ENCODE peak calls at places on chromosomes 16 and 17, in five cellular contexts. One of them, this sample, is unnamed. For H3K4me1, the result is how much of the 10 kb centered on the place peaks cover.

GRCh38 chr17:16285646-16286008 is 67.6 kb downstream of the CENPV start:
- DNase-seq in mesendoderm: no peak
- DNase-seq in left ventricle myocardium inferior: no peak
- DNase-seq in tibial artery: no peak
- DNase-seq in heart left ventricle: no peak
- DNase-seq in this sample: no peak

GRCh38 chr16:48194828-48195566 is 39.2 kb upstream of the ABCC12 start:
- DNase-seq in tibial artery: peak
- DNase-seq in left ventricle myocardium inferior: no peak
- DNase-seq in mesendoderm: no peak
- DNase-seq in heart left ventricle: no peak
- DNase-seq in this sample: no peak

GRCh38 chr16:16188827-16189226 is 34.5 kb downstream of the ABCC6 start:
- DNase-seq in tibial artery: no peak
- DNase-seq in heart left ventricle: no peak
- DNase-seq in left ventricle myocardium inferior: no peak
- DNase-seq in mesendoderm: no peak
- DNase-seq in this sample: no peak

GRCh38 chr17:2174471-2175293 is 119.8 kb downstream of the HIC1 start:
- DNase-seq in tibial artery: peak
- DNase-seq in heart left ventricle: peak
- DNase-seq in left ventricle myocardium inferior: peak
- DNase-seq in mesendoderm: no peak
- DNase-seq in this sample: no peak

GRCh38 chr17:56983380-56983779 is 5.4 kb downstream of the SCPEP1 start:
- DNase-seq in tibial artery: no peak
- DNase-seq in heart left ventricle: no peak
- DNase-seq in mesendoderm: no peak
- DNase-seq in left ventricle myocardium inferior: no peak
- DNase-seq in this sample: no peak

GRCh38 chr17:64063088-64063487 is 42.7 kb upstream of the ICAM2 start:
- DNase-seq in left ventricle myocardium inferior: no peak
- DNase-seq in tibial artery: no peak
- DNase-seq in heart left ventricle: no peak
- DNase-seq in mesendoderm: no peak
- DNase-seq in this sample: no peak

GRCh38 chr17:63658366-63658765 is 36.1 kb downstream of the MAP3K3 start:
- DNase-seq in heart left ventricle: no peak
- DNase-seq in mesendoderm: no peak
- DNase-seq in tibial artery: no peak
- DNase-seq in left ventricle myocardium inferior: no peak
- DNase-seq in this sample: no peak

GRCh38 chr17:29115906-29116651 is 64.1 kb downstream of the MYO18A start:
- DNase-seq in tibial artery: no peak
- DNase-seq in heart left ventricle: no peak
- DNase-seq in mesendoderm: peak
- DNase-seq in left ventricle myocardium inferior: no peak
- DNase-seq in this sample: peak

GRCh38 chr16:85541619-85542547 is 71.2 kb upstream of the GSE1 start:
- DNase-seq in mesendoderm: no peak
- DNase-seq in left ventricle myocardium inferior: no peak
- DNase-seq in tibial artery: no peak
- DNase-seq in heart left ventricle: no peak
- DNase-seq in this sample: no peak

GRCh38 chr17:41619162-41619933 is 5.0 kb downstream of the KRT17 start:
- DNase-seq in tibial artery: no peak
- DNase-seq in heart left ventricle: no peak
- DNase-seq in left ventricle myocardium inferior: no peak
- DNase-seq in mesendoderm: no peak
- DNase-seq in this sample: no peak

GRCh38 chr16:24685539-24686432 is 43.7 kb upstream of the TNRC6A start:
- DNase-seq in left ventricle myocardium inferior: peak
- DNase-seq in mesendoderm: peak
- DNase-seq in heart left ventricle: peak
- DNase-seq in tibial artery: peak
- DNase-seq in this sample: peak

GRCh38 chr17:10105513-10106001 is 92.8 kb downstream of the GAS7 start:
- DNase-seq in mesendoderm: peak
- DNase-seq in tibial artery: peak
- DNase-seq in left ventricle myocardium inferior: peak
- DNase-seq in heart left ventricle: peak
- DNase-seq in this sample: no peak

GRCh38 chr17:76063880-76064546 is 8.3 kb downstream of the SRP68 start:
- DNase-seq in left ventricle myocardium inferior: no peak
- DNase-seq in mesendoderm: no peak
- DNase-seq in heart left ventricle: no peak
- DNase-seq in tibial artery: no peak
- DNase-seq in this sample: no peak

GRCh38 chr16:72536673-72537435 is 364.9 kb upstream of the PMFBP1 start:
- DNase-seq in tibial artery: no peak
- DNase-seq in mesendoderm: no peak
- DNase-seq in left ventricle myocardium inferior: no peak
- DNase-seq in heart left ventricle: no peak
- DNase-seq in this sample: no peak

GRCh38 chr17:16281351-16281750 is 64.3 kb downstream of the PIGL start:
- DNase-seq in left ventricle myocardium inferior: no peak
- DNase-seq in mesendoderm: no peak
- DNase-seq in heart left ventricle: no peak
- DNase-seq in tibial artery: no peak
- DNase-seq in this sample: no peak

GRCh38 chr17:19384723-19385391 is 2.1 kb downstream of the MFAP4 start:
- DNase-seq in heart left ventricle: peak
- DNase-seq in tibial artery: peak
- DNase-seq in left ventricle myocardium inferior: peak
- DNase-seq in mesendoderm: peak
- DNase-seq in this sample: no peak

GRCh38 chr16:89491238-89491869 is 993 bp upstream of the ANKRD11 start:
- DNase-seq in mesendoderm: peak
- DNase-seq in heart left ventricle: no peak
- DNase-seq in left ventricle myocardium inferior: no peak
- DNase-seq in tibial artery: no peak
- DNase-seq in this sample: no peak

GRCh38 chr16:69561901-69562300 is 3.9 kb upstream of the NFAT5 start:
- DNase-seq in heart left ventricle: no peak
- DNase-seq in tibial artery: no peak
- DNase-seq in mesendoderm: no peak
- DNase-seq in left ventricle myocardium inferior: no peak
- DNase-seq in this sample: no peak

GRCh38 chr16:89687092-89687940 is 827 bp downstream of the CDK10 start:
- DNase-seq in heart left ventricle: no peak
- DNase-seq in tibial artery: no peak
- DNase-seq in left ventricle myocardium inferior: no peak
- DNase-seq in mesendoderm: peak
- DNase-seq in this sample: no peak

GRCh38 chr17:19387921-19388521 is 1.0 kb upstream of the MFAP4 start:
- DNase-seq in mesendoderm: peak
- DNase-seq in left ventricle myocardium inferior: no peak
- DNase-seq in tibial artery: no peak
- DNase-seq in heart left ventricle: no peak
- DNase-seq in this sample: no peak

GRCh38 chr16:85399583-85400284 is 213.4 kb upstream of the GSE1 start:
- DNase-seq in heart left ventricle: peak
- DNase-seq in mesendoderm: no peak
- DNase-seq in left ventricle myocardium inferior: peak
- DNase-seq in tibial artery: peak
- DNase-seq in this sample: no peak

GRCh38 chr17:67108411-67108810 is 64.1 kb downstream of the CACNG1 start:
- DNase-seq in left ventricle myocardium inferior: no peak
- DNase-seq in tibial artery: no peak
- DNase-seq in heart left ventricle: no peak
- DNase-seq in mesendoderm: no peak
- DNase-seq in this sample: no peak

GRCh38 chr17:9571201-9571600 is 4.4 kb downstream of the STX8 start:
- DNase-seq in mesendoderm: no peak
- DNase-seq in heart left ventricle: no peak
- DNase-seq in tibial artery: no peak
- DNase-seq in left ventricle myocardium inferior: no peak
- DNase-seq in this sample: no peak

GRCh38 chr17:42821176-42821575 is 2.9 kb downstream of the BECN1 start:
- DNase-seq in heart left ventricle: no peak
- DNase-seq in tibial artery: no peak
- DNase-seq in mesendoderm: no peak
- DNase-seq in left ventricle myocardium inferior: no peak
- DNase-seq in this sample: no peak

GRCh38 chr17:14329900-14330491 is 29.1 kb downstream of the HS3ST3B1 start:
- DNase-seq in left ventricle myocardium inferior: no peak
- DNase-seq in mesendoderm: no peak
- DNase-seq in heart left ventricle: no peak
- DNase-seq in tibial artery: no peak
- DNase-seq in this sample: no peak

DNA sequence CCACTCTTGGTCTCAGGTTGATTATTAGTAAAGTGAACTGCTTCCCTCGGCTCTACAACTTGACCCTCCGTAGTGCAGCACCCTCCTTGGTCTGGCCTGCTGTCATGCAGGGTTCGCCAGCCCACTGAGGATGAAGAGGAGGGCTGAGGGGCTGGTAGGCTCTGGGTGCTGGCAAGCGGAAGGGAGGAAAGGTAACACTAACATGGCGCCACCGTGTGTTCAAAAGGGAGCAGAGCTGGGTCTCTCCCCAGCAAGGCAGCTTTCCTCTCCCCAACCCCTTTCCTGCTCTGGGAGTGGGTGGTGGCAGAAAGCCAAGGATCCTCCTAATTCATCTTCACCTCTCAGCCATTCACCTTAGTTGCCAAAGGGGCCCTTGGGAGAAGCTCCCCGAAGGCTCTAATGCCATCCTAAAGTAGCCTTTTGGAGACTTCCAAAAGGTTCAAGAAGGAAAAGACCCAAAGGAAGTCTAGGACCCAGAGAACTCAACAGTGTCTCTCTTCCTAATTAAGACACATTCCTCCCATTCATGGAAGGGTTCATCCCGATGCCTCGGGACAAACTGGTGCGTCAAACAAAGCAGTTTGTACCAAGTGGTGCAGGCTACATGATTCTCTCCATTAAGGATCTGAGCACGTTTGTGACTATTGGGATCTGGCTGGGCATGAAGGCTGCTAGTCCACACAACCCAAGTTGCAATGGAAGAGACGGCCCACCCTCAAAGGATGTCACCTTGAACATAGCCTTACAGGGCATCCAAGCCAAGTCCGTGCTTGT is 90.8 kb upstream of the TOB1 start:
- DNase-seq in left ventricle myocardium inferior: peak
- DNase-seq in mesendoderm: peak
- DNase-seq in tibial artery: peak
- DNase-seq in heart left ventricle: peak
- DNase-seq in this sample: no peak
- H3K4me1 ChIP-seq in left ventricle myocardium inferior: under half
- H3K4me1 ChIP-seq in mesendoderm: under half
- H3K4me1 ChIP-seq in tibial artery: under half
- H3K4me1 ChIP-seq in heart left ventricle: under half
- H3K4me1 ChIP-seq in this sample: under half

GRCh38 chr16:29812754-29813643 is 1.0 kb downstream of the PRRT2 start:
- DNase-seq in heart left ventricle: no peak
- DNase-seq in left ventricle myocardium inferior: no peak
- DNase-seq in mesendoderm: no peak
- DNase-seq in tibial artery: no peak
- DNase-seq in this sample: no peak
- H3K4me3 ChIP-seq in heart left ventricle: peak
- H3K4me3 ChIP-seq in left ventricle myocardium inferior: peak
- H3K4me3 ChIP-seq in mesendoderm: peak
- H3K4me3 ChIP-seq in tibial artery: peak
- H3K4me3 ChIP-seq in this sample: peak

DNA sequence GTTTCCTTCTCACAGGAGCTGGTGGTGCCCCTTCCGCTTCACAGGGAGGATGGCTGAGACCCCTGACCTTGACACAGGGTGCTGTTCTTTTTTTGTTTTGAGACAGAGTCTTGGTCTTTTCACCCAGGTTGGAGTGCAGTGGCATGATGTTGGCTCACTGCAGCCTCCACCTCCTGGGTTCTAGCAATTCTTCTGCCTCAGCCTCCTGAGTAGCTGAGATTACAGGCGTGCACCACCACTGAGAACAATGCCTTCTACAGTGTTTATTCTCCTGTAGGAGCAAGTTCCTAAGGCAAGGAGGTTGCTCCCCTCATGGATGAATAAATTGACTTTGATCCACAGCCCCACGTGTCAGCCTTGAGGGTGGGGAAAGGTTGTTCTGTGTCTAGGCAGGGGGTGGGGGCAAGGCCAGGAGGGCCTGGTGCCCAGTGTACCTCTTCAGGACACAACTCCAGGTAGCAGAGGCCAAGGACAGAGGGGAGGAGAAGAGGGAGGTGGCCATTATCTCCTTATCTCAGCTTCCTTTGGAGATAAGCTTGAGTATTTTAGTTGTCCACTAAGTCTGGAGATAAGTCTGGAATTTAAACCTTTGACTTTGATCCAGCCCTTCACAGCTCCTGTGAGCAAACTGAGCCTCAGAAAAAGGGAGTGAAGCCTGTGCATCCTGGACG is 159.4 kb downstream of the SEC14L1 start:
- DNase-seq in mesendoderm: peak
- DNase-seq in heart left ventricle: no peak
- DNase-seq in tibial artery: no peak
- DNase-seq in left ventricle myocardium inferior: no peak
- DNase-seq in this sample: no peak
- H3K4me1 ChIP-seq in mesendoderm: under half
- H3K4me1 ChIP-seq in heart left ventricle: under half
- H3K4me1 ChIP-seq in tibial artery: under half
- H3K4me1 ChIP-seq in left ventricle myocardium inferior: under half
- H3K4me1 ChIP-seq in this sample: under half

GRCh38 chr17:44220211-44221071 is 966 bp upstream of the UBTF start:
- DNase-seq in mesendoderm: peak
- DNase-seq in heart left ventricle: peak
- DNase-seq in left ventricle myocardium inferior: peak
- DNase-seq in tibial artery: peak
- DNase-seq in this sample: no peak

GRCh38 chr17:44219126-44219635 is 294 bp downstream of the UBTF start:
- DNase-seq in left ventricle myocardium inferior: peak
- DNase-seq in mesendoderm: peak
- DNase-seq in tibial artery: peak
- DNase-seq in heart left ventricle: peak
- DNase-seq in this sample: no peak

GRCh38 chr17:44218344-44219125 is 940 bp downstream of the UBTF start:
- DNase-seq in left ventricle myocardium inferior: peak
- DNase-seq in mesendoderm: peak
- DNase-seq in heart left ventricle: peak
- DNase-seq in tibial artery: peak
- DNase-seq in this sample: no peak

GRCh38 chr17:44221072-44221861 is 1.8 kb upstream of the UBTF start:
- DNase-seq in heart left ventricle: peak
- DNase-seq in left ventricle myocardium inferior: peak
- DNase-seq in tibial artery: peak
- DNase-seq in mesendoderm: peak
- DNase-seq in this sample: no peak

DNA sequence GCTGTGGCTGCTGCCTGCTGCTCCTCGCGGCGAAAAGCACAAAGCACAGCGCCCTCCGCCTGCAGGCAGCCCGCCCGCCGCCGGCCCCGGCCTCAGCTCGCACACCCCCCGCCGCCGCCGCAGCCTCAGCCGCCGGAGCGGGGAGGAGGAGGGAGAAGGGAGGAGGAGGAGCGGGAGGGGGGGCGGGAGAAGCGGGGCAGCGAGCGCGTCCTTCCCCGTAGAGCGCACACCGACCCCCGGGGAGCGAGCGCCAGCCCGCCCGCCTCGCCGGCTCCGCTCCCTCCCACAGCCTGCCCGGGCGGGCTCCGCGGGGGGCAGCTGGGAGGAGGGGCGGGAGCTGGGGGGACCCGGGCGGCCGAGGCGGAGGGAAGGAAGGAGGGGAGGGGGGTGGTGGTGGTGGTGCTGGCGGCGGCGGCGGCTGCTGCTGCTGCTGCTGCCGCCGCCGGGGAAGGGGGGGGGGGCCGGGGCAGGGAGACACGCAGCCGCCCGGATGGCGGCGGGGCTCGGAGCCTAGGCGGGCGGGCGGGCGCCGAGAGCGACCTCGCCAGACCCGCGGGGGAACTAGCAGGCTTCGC is at the start of gene UBTF:
- DNase-seq in tibial artery: peak
- DNase-seq in mesendoderm: peak
- DNase-seq in left ventricle myocardium inferior: peak
- DNase-seq in heart left ventricle: peak
- DNase-seq in this sample: no peak
- H3K4me3 ChIP-seq in tibial artery: peak
- H3K4me3 ChIP-seq in mesendoderm: peak
- H3K4me3 ChIP-seq in left ventricle myocardium inferior: peak
- H3K4me3 ChIP-seq in heart left ventricle: peak
- H3K4me3 ChIP-seq in this sample: peak

This sample was measured in iPS DF 6.9.